ENCODE peak calls at places on chromosomes 6 and 20, in six cellular contexts. J, E, I, U, D and Q are unnamed samples.

GRCh38 chr6:14717307-14717706 is 528.6 kb upstream of the JARID2 start:
- DNase-seq in J (no peak), D (no peak), I (no peak), E (no peak), U (no peak), Q (no peak)

GRCh38 chr20:5686381-5687105 is 63.7 kb upstream of the SHLD1 start:
- DNase-seq in E (no peak), D (no peak), J (no peak), U (no peak), I (no peak), Q (no peak)

GRCh38 chr6:105108631-105109262 is 71.1 kb downstream of the POPDC3 start:
- DNase-seq in I (no peak), D (no peak), U (no peak), J (no peak), E (no peak), Q (no peak)

GRCh38 chr20:47665221-47665991 is 119.9 kb downstream of the SULF2 start:
- DNase-seq in U (no peak), I (no peak), J (no peak), D (no peak), E (no peak), Q (no peak)

GRCh38 chr6:94127716-94128115 is 708.4 kb upstream of the EPHA7 start:
- DNase-seq in J (no peak), U (no peak), E (no peak), D (no peak), I (no peak), Q (no peak)

GRCh38 chr6:155850408-155850841 is 394.8 kb upstream of the NOX3 start:
- DNase-seq in E (peak; percentile 49), I (no peak), D (no peak), U (peak; percentile 75), J (no peak), Q (no peak)

GRCh38 chr6:14384175-14384949 is 266.8 kb downstream of the CD83 start:
- DNase-seq in E (no peak), U (no peak), J (no peak), D (no peak), I (no peak), Q (no peak)

GRCh38 chr6:49087372-49087771 is 375.7 kb downstream of the MMUT start:
- DNase-seq in J (no peak), U (no peak), D (no peak), E (no peak), I (no peak), Q (no peak)

GRCh38 chr6:23176883-23177282 is 607.5 kb downstream of the HDGFL1 start:
- DNase-seq in D (no peak), E (peak; percentile 3), U (peak; percentile 76), I (no peak), J (no peak), Q (no peak)

GRCh38 chr6:54354608-54355007 is 46.4 kb downstream of the TINAG start:
- DNase-seq in D (no peak), J (no peak), U (no peak), E (no peak), I (no peak), Q (no peak)

GRCh38 chr20:5077761-5078387 is 41.9 kb downstream of the PCNA start:
- DNase-seq in E (no peak), I (no peak), U (no peak), D (no peak), J (peak; percentile 18), Q (no peak)

GRCh38 chr20:53547664-53548239 is 45.9 kb downstream of the ZNF217 start:
- DNase-seq in I (peak; percentile 20), E (peak; percentile 79), D (peak; percentile 46), U (peak; percentile 73), J (peak; percentile 63), Q (peak; percentile 35)

GRCh38 chr6:154428892-154429291 is 72.3 kb upstream of the IPCEF1 start:
- DNase-seq in J (no peak), D (no peak), U (peak; percentile 70), I (no peak), E (peak; percentile 32), Q (no peak)

GRCh38 chr6:37487891-37488290 is 11.8 kb downstream of the CCDC167 start:
- DNase-seq in E (no peak), J (no peak), I (no peak), U (no peak), D (no peak), Q (no peak)

GRCh38 chr20:2387180-2387577 is 6.5 kb downstream of the TGM6 start:
- DNase-seq in I (no peak), E (peak; percentile 44), J (peak; percentile 66), U (peak; percentile 11), D (peak; percentile 43), Q (no peak)

GRCh38 chr6:38522322-38522721 is 117.4 kb downstream of the BTBD9 start:
- DNase-seq in J (no peak), D (no peak), I (peak; percentile 51), U (peak; percentile 76), E (peak; percentile 77), Q (no peak)

GRCh38 chr6:84422380-84422968 is 195.0 kb upstream of the CEP162 start:
- DNase-seq in J (no peak), U (no peak), D (peak; percentile 20), E (peak; percentile 78), I (peak; percentile 37), Q (no peak)

GRCh38 chr6:10383312-10384063 is 31.4 kb downstream of the TFAP2A start:
- DNase-seq in I (no peak), U (peak; percentile 79), J (no peak), D (no peak), E (no peak), Q (no peak)

GRCh38 chr20:24672886-24673677 is 203.7 kb downstream of the SYNDIG1 start:
- DNase-seq in E (peak; percentile 96), I (peak; percentile 92), U (peak; percentile 97), J (no peak), D (no peak), Q (peak; percentile 89)

GRCh38 chr20:16189371-16189770 is 383.9 kb downstream of the KIF16B start:
- DNase-seq in J (no peak), U (no peak), D (no peak), I (no peak), E (no peak), Q (no peak)

GRCh38 chr6:155498370-155498769 is 42.7 kb upstream of the NOX3 start:
- DNase-seq in J (peak; percentile 8), D (no peak), E (peak; percentile 58), I (no peak), U (peak; percentile 59), Q (no peak)

GRCh38 chr6:24775520-24776058 is 852 bp downstream of the GMNN start:
- DNase-seq in I (peak; percentile 36), E (peak; percentile 71), D (no peak), J (peak; percentile 37), U (peak; percentile 72), Q (no peak)

GRCh38 chr20:21971436-21971835 is 266.0 kb downstream of the PAX1 start:
- DNase-seq in E (no peak), U (no peak), J (no peak), D (no peak), I (no peak), Q (no peak)

GRCh38 chr6:111399600-111399999 is 83.4 kb downstream of the REV3L start:
- DNase-seq in J (no peak), U (no peak), D (no peak), E (no peak), I (no peak), Q (no peak)

GRCh38 chr20:47241345-47241781 is 115.1 kb downstream of the ZMYND8 start:
- DNase-seq in U (peak; percentile 72), J (no peak), E (peak; percentile 97), D (no peak), I (peak; percentile 79), Q (peak; percentile 79)

GRCh38 chr6:46491789-46492547 is 719 bp upstream of the RCAN2 start:
- DNase-seq in D (peak; percentile 50), I (no peak), U (peak; percentile 75), J (peak; percentile 39), E (no peak), Q (no peak)

GRCh38 chr6:136568129-136568528 is 17.9 kb upstream of the MAP7 start:
- DNase-seq in E (no peak), I (no peak), U (no peak), D (no peak), J (no peak), Q (no peak)
- H3K4me3 ChIP-seq in E (no peak overlapping the region), I (no peak overlapping the region), U (no peak overlapping the region), D (no peak overlapping the region), J (no peak overlapping the region), Q (no peak overlapping the region)

DNA sequence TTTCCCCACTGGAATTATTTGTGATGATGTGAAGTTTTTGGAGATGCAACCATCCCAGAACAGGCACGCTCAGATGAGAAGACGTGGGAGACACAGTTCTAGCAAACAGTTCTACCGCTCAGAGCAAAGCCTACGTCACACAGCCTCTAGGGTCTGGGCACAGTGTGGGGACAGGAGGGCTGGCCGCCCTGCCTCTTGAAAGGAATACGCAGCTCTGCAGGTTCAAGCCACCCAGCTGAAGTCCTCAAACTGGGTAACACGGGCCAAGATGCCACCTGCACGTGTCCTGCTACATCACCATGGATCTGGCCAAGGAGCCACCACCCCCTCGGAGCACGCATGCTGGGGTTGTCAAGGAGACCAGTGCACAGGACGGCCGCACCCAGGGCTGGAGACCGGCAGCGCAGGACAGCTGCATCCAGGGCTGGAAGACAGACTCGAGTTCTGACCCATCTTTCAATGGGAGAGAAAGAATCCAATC is 75.0 kb downstream of the NOL4L start:
- DNase-seq in J (no peak), E (no peak), U (no peak), I (no peak), D (no peak), Q (no peak)
- H3K4me3 ChIP-seq in J (no peak overlapping the region), E (no peak overlapping the region), U (no peak overlapping the region), I (no peak overlapping the region), D (no peak overlapping the region), Q (no peak overlapping the region)

DNA sequence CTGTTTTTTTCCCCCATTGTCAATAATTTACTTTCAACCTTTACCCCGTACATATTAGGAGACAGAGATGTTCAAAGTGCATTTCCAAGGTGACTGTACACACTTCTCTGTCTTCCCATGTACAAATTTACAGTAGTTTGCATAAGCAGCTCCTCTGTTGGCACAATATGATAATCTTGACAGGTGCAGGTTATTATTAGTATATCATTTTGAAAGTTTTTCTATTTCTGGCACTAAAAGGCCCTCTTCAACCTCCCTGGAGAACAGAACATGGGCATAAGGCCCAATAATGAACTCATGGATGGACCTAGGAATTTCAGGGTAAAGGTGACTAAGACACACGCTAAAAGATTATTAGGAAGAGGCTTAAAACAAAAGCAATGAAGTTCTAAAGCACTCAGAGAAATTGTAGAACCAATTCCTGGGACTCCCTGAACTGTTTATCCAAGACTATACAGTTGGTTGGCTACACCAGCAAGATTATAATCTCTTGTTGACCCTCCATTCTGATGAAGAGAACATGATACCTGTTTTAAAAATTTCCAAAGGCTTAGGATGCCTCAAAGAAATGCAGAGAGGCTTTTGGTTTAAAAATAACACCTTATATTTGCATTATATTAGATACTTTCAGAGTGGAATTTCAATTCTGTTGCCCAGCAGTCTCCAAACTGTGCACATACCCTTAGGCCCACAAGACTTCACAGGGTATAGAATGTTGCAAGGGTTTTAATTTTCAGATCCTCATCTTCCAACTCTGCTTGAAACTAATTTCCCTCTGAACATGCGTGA is 1.1 kb downstream of the AIG1 start:
- DNase-seq in I (no peak), U (peak; percentile 34), J (no peak), D (no peak), E (peak; percentile 42), Q (no peak)
- H3K4me3 ChIP-seq in I (no peak overlapping the region), U (peak overlapping the region; percentile 80), J (peak overlapping the region; percentile 70), D (peak overlapping the region; percentile 88), E (no peak overlapping the region), Q (no peak overlapping the region)

DNA sequence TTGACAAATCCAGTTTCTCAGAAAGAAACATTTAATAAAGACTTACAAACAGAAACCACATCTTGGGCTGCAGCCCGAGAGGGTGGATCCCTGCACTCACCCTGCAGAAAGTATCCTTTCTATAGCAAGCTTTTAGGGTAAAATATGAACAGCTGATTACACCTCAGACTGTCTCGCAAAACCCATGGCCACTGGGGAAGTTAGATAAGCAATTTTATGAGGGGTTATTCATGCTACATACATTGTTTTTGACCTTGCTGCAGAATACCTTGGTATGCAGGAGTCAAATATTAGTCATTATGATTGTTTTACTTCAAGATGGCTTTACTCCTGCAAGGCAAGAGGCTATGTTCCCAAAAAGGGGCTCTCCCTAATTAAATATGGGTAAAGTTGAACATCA is 126.9 kb downstream of the OR2B2 start:
- DNase-seq in U (no peak), E (no peak), J (no peak), I (no peak), D (no peak), Q (no peak)
- H3K4me3 ChIP-seq in U (no peak overlapping the region), E (no peak overlapping the region), J (no peak overlapping the region), I (no peak overlapping the region), D (no peak overlapping the region), Q (no peak overlapping the region)